ENCODE peak calls at places on chromosome 14, in nine cellular contexts. W is hepatocyte, X is GM23248, Q is neural progenitor cell, J is GM23338, V is HCT116, P is MM.1S, E is PC-3, B is SK-N-SH. A is an unnamed sample.

GRCh38 chr14:89748004-89748403 is 206.5 kb downstream of the EFCAB11 start:
- DNase-seq in Q (no peak), P (no peak), E (no peak), W (no peak), J (no peak), B (no peak), V (no peak), X (peak; percentile 82), A (no peak)

GRCh38 chr14:55641290-55641689 is 61.3 kb downstream of the KTN1 start:
- DNase-seq in Q (no peak), J (no peak), P (no peak), V (no peak), E (no peak), X (no peak), B (no peak), W (no peak), A (no peak)

GRCh38 chr14:48704639-48705038 is 881.5 kb downstream of the RPS29 start:
- DNase-seq in V (no peak), X (no peak), P (no peak), B (no peak), E (no peak), J (no peak), Q (no peak), W (no peak), A (no peak)

GRCh38 chr14:94598816-94599655 is 13.2 kb upstream of the SERPINA3 start:
- DNase-seq in V (peak; percentile 96), W (peak; percentile 90), P (no peak), J (peak; percentile 24), E (peak; percentile 87), X (peak; percentile 98), B (no peak), Q (peak; percentile 21), A (no peak)

GRCh38 chr14:88129306-88130056 is 124.5 kb downstream of the GPR65 start:
- DNase-seq in J (peak; percentile 28), V (no peak), E (peak; percentile 77), W (peak; percentile 36), B (no peak), P (no peak), Q (no peak), X (peak; percentile 95), A (no peak)

GRCh38 chr14:42541535-42542001 is 934.9 kb downstream of the LRFN5 start:
- DNase-seq in V (no peak), Q (no peak), W (no peak), X (peak; percentile 58), E (peak; percentile 54), P (no peak), B (no peak), J (no peak), A (no peak)

GRCh38 chr14:69619007-69619406 is 7.6 kb downstream of the SUSD6 start:
- DNase-seq in X (peak; percentile 56), V (no peak), B (no peak), P (no peak), W (no peak), E (no peak), Q (no peak), J (no peak), A (no peak)

GRCh38 chr14:56135001-56135400 is 16.8 kb downstream of the PELI2 start:
- DNase-seq in Q (no peak), W (no peak), J (no peak), X (peak; percentile 25), V (no peak), P (no peak), B (no peak), E (no peak), A (no peak)

GRCh38 chr14:52263190-52263589 is 4.3 kb upstream of the PTGDR start:
- DNase-seq in E (no peak), B (no peak), P (no peak), Q (no peak), X (no peak), V (no peak), J (no peak), W (no peak), A (no peak)

GRCh38 chr14:43308411-43308810 is 1198.7 kb downstream of the FSCB start:
- DNase-seq in W (no peak), X (no peak), J (no peak), P (no peak), B (no peak), V (no peak), Q (no peak), E (peak; percentile 37), A (no peak)

GRCh38 chr14:35258420-35258819 is 33.8 kb upstream of the PSMA6 start:
- DNase-seq in V (no peak), W (no peak), X (no peak), Q (no peak), J (no peak), P (no peak), B (no peak), E (no peak), A (no peak)

GRCh38 chr14:22124071-22124613 is 450.5 kb upstream of the OR4E1 start:
- DNase-seq in E (no peak), W (no peak), V (no peak), P (no peak), X (no peak), J (no peak), Q (no peak), B (no peak), A (no peak)

GRCh38 chr14:104140213-104140462 is 1.8 kb downstream of the KIF26A start:
- DNase-seq in V (no peak), J (no peak), Q (no peak), B (peak; percentile 39), W (no peak), E (no peak), P (no peak), X (no peak), A (no peak)

GRCh38 chr14:39417014-39417413 is 15.2 kb downstream of the FBXO33 start:
- DNase-seq in P (no peak), Q (no peak), W (no peak), E (peak; percentile 39), V (peak; percentile 6), J (peak; percentile 86), B (no peak), X (peak; percentile 50), A (no peak)

GRCh38 chr14:32509632-32510187 is 180.6 kb downstream of the AKAP6 start:
- DNase-seq in P (no peak), Q (peak; percentile 9), J (no peak), W (peak; percentile 44), V (no peak), B (no peak), X (peak; percentile 99), E (peak; percentile 80), A (no peak)

GRCh38 chr14:59133709-59134108 is 54.8 kb upstream of the DAAM1 start:
- DNase-seq in B (no peak), J (no peak), Q (no peak), W (no peak), V (no peak), X (no peak), P (no peak), E (no peak), A (no peak)

GRCh38 chr14:55281316-55281839 is 10.2 kb downstream of the FBXO34 start:
- DNase-seq in E (no peak), B (no peak), J (no peak), V (no peak), Q (no peak), X (no peak), P (no peak), W (no peak), A (no peak)

GRCh38 chr14:37024166-37024565 is 148.2 kb downstream of the SLC25A21 start:
- DNase-seq in E (peak; percentile 10), W (no peak), V (no peak), Q (no peak), P (no peak), J (peak; percentile 39), B (no peak), X (no peak), A (no peak)

GRCh38 chr14:101237241-101237616 is 324.1 kb upstream of the DIO3 start:
- DNase-seq in E (no peak), W (no peak), X (no peak), J (no peak), V (no peak), Q (no peak), B (no peak), P (no peak), A (no peak)

GRCh38 chr14:101236496-101237240 is 324.6 kb upstream of the DIO3 start:
- DNase-seq in E (no peak), V (no peak), X (no peak), B (no peak), W (no peak), J (no peak), P (no peak), Q (no peak), A (no peak)

GRCh38 chr14:101235042-101235871 is 326.0 kb upstream of the DIO3 start:
- DNase-seq in J (peak; percentile 77), P (no peak), Q (peak; percentile 84), B (peak; percentile 95), E (peak; percentile 78), X (peak; percentile 70), V (peak; percentile 26), W (peak; percentile 83), A (peak; percentile 14)

GRCh38 chr14:101234588-101234937 is 326.7 kb upstream of the DIO3 start:
- DNase-seq in Q (no peak), X (no peak), J (no peak), W (no peak), B (no peak), E (no peak), V (no peak), P (no peak), A (no peak)

GRCh38 chr14:101235872-101236221 is 325.4 kb upstream of the DIO3 start:
- DNase-seq in Q (no peak), X (no peak), B (no peak), W (no peak), P (no peak), E (no peak), J (no peak), V (no peak), A (no peak)
- TF ChIP-seq EZH2phosphoT487 in Q (no peak), X (no peak), B (no peak), W (no peak), P (no peak), E (no peak), J (no peak), V (no peak), A (no peak)

DNA sequence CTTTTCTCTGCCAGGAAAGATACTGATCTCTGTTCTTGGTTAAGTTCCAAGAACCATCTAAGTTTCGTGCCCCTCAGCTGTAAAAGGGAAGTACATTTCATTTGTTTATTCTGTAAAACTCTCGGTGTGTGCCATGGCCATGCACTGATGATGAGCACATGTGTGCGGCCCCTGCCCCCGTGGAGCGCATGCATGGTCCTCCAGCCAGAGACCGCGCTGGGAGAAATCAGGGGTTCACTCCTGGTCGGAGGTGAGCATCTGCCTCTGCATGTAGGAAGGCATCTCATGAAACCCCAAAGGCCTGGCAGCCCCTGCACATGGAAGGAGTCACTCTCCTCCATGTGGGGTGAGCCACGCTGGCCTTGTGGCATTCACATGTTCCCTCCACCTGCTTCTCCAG is 102.5 kb upstream of the RTL1 start:
- DNase-seq in W (no peak), P (no peak), X (no peak), J (no peak), E (no peak), V (no peak), B (no peak), Q (no peak), A (no peak)
- H3K4me3 ChIP-seq in W (no peak overlapping the region), P (no peak overlapping the region), X (no peak overlapping the region), J (no peak overlapping the region), E (no peak overlapping the region), V (no peak overlapping the region), B (no peak overlapping the region), Q (no peak overlapping the region), A (no peak overlapping the region)

GRCh38 chr14:100708349-100709217 is 18.1 kb upstream of the DLK1 start:
- DNase-seq in E (peak; percentile 84), W (peak; percentile 84), J (peak; percentile 92), P (no peak), Q (peak; percentile 42), B (no peak), X (peak; percentile 22), V (peak; percentile 35), A (no peak)
- H2AFZ ChIP-seq in E (peak overlapping the region; percentile 74), W (peak overlapping the region; percentile 10), J (peak overlapping the region; percentile 99), P (no peak overlapping the region), Q (no peak overlapping the region), B (no peak overlapping the region), X (no peak overlapping the region), V (peak overlapping the region; percentile 90), A (no peak overlapping the region)

GRCh38 chr14:58082011-58082410 is 70.0 kb downstream of the ARMH4 start:
- DNase-seq in E (peak; percentile 68), Q (no peak), J (no peak), X (peak; percentile 48), W (no peak), P (no peak), B (no peak), V (no peak), A (no peak)
- TF ChIP-seq EZH2phosphoT487 in E (no peak), Q (no peak), J (no peak), X (no peak), W (no peak), P (no peak), B (no peak), V (no peak), A (no peak)